ENCODE peak calls at places on chromosomes 16 and 17, in eight cellular contexts. V is GM23248; D is cardiac muscle cell; N is iPS DF 6.9; L is SK-N-SH; O is neural progenitor cell; Y is Panc1; P is CD8-positive, alpha-beta T cell. R is an unnamed sample.
A peak's percentile ranks its signal among the peaks of the same experiment; 100 is the strongest.

GRCh38 chr17:68459030-68459376 is 1.7 kb upstream of the WIPI1 start:
- DNase-seq in V (no peak), D (no peak), N (no peak), L (no peak), O (no peak), Y (no peak), P (no peak), R (no peak)

GRCh38 chr16:15440852-15441251 is 6.5 kb downstream of the BMERB1 start:
- DNase-seq in V (peak; percentile 92), D (no peak), N (no peak), L (no peak), O (no peak), Y (no peak), P (no peak), R (no peak)

GRCh38 chr16:31397701-31398100 is 4.6 kb downstream of the ITGAD start:
- DNase-seq in V (no peak), D (peak; percentile 7), N (no peak), L (no peak), O (no peak), Y (no peak), P (no peak), R (no peak)

GRCh38 chr17:73430848-73431247 is 119.0 kb upstream of the CDC42EP4 start:
- DNase-seq in V (peak; percentile 38), D (no peak), N (no peak), L (no peak), O (no peak), Y (no peak), P (no peak), R (no peak)

GRCh38 chr16:86307518-86307903 is 202.8 kb upstream of the FOXF1 start:
- DNase-seq in V (peak; percentile 70), D (no peak), N (no peak), L (no peak), O (no peak), Y (no peak), P (no peak), R (no peak)

GRCh38 chr17:47935961-47936360 is 5.4 kb upstream of the PNPO start:
- DNase-seq in V (peak; percentile 59), D (no peak), N (no peak), L (no peak), O (no peak), Y (no peak), P (no peak), R (no peak)

GRCh38 chr17:82242977-82243647 is 14.3 kb downstream of the SLC16A3 start:
- DNase-seq in V (peak; percentile 89), D (no peak), N (no peak), L (peak; percentile 53), O (no peak), Y (no peak), P (no peak), R (no peak)

GRCh38 chr17:52678211-52678610 is 519.7 kb upstream of the CA10 start:
- DNase-seq in V (no peak), D (no peak), N (no peak), L (no peak), O (no peak), Y (no peak), P (no peak), R (peak; percentile 10)

GRCh38 chr16:10989494-10989893 is 45.1 kb downstream of the CLEC16A start:
- DNase-seq in V (no peak), D (no peak), N (no peak), L (peak; percentile 45), O (no peak), Y (no peak), P (no peak), R (no peak)

GRCh38 chr17:48624544-48625501 is 1.3 kb downstream of the HOXB9 start:
- DNase-seq in V (peak; percentile 44), D (peak; percentile 36), N (no peak), L (peak; percentile 73), O (peak; percentile 65), Y (no peak), P (no peak), R (no peak)

GRCh38 chr17:76968707-76969597 is 100.7 kb downstream of the MGAT5B start:
- DNase-seq in V (no peak), D (peak; percentile 89), N (peak; percentile 94), L (peak; percentile 84), O (peak; percentile 98), Y (no peak), P (peak; percentile 50), R (peak; percentile 32)

GRCh38 chr17:40086150-40087044 is 14.0 kb downstream of the NR1D1 start:
- DNase-seq in V (peak; percentile 60), D (peak; percentile 78), N (no peak), L (peak; percentile 92), O (peak; percentile 83), Y (no peak), P (peak; percentile 68), R (peak; percentile 68)

GRCh38 chr17:245611-246010 is 64.2 kb upstream of the DOC2B start:
- DNase-seq in V (no peak), D (no peak), N (no peak), L (no peak), O (no peak), Y (no peak), P (no peak), R (no peak)

GRCh38 chr16:49492090-49492801 is 118.6 kb downstream of the C16orf78 start:
- DNase-seq in V (peak; percentile 39), D (peak; percentile 64), N (peak; percentile 45), L (peak; percentile 94), O (peak; percentile 83), Y (no peak), P (peak; percentile 21), R (no peak)

GRCh38 chr17:74296548-74296936 is 22.5 kb downstream of the DNAI2 start:
- DNase-seq in V (peak; percentile 62), D (peak; percentile 86), N (no peak), L (peak; percentile 76), O (peak; percentile 82), Y (no peak), P (peak; percentile 34), R (peak; percentile 81)

GRCh38 chr17:72715906-72716572 is 376.4 kb downstream of the SLC39A11 start:
- DNase-seq in V (peak; percentile 95), D (no peak), N (no peak), L (no peak), O (no peak), Y (peak; percentile 81), P (no peak), R (no peak)

GRCh38 chr16:88017006-88017405 is 65.8 kb downstream of the BANP start:
- DNase-seq in V (no peak), D (no peak), N (no peak), L (no peak), O (no peak), Y (no peak), P (no peak), R (peak; percentile 29)

GRCh38 chr17:82703935-82704865 is 5.7 kb upstream of the RAB40B start:
- DNase-seq in V (no peak), D (no peak), N (no peak), L (no peak), O (no peak), Y (no peak), P (no peak), R (peak; percentile 64)

GRCh38 chr16:74309789-74310781 is 13.5 kb downstream of the PSMD7 start:
- DNase-seq in V (peak; percentile 70), D (peak; percentile 63), N (peak; percentile 43), L (peak; percentile 66), O (peak; percentile 64), Y (peak; percentile 32), P (no peak), R (no peak)

GRCh38 chr17:59848385-59848668 is 44.4 kb downstream of the TUBD1 start:
- DNase-seq in V (no peak), D (no peak), N (no peak), L (no peak), O (no peak), Y (no peak), P (no peak), R (peak; percentile 13)

GRCh38 chr17:59846391-59847165 is 46.2 kb downstream of the TUBD1 start:
- DNase-seq in V (peak; percentile 84), D (no peak), N (no peak), L (no peak), O (no peak), Y (peak; percentile 79), P (no peak), R (peak; percentile 79)

GRCh38 chr17:59845595-59846390 is 47.0 kb downstream of the TUBD1 start:
- DNase-seq in V (peak; percentile 86), D (no peak), N (no peak), L (no peak), O (no peak), Y (peak; percentile 88), P (no peak), R (peak; percentile 86)

GRCh38 chr17:59842901-59843652 is 49.7 kb downstream of the TUBD1 start:
- DNase-seq in V (peak; percentile 95), D (no peak), N (no peak), L (no peak), O (no peak), Y (peak; percentile 98), P (no peak), R (peak; percentile 71)

GRCh38 chr17:59844884-59845594 is 47.7 kb downstream of the TUBD1 start:
- DNase-seq in V (peak; percentile 36), D (no peak), N (no peak), L (no peak), O (no peak), Y (no peak), P (no peak), R (peak; percentile 45)
- H3K4me1 ChIP-seq in V (peaks cover 37% of the 10 kb centered on the region), D (peaks cover 20% of the 10 kb centered on the region), N (peaks cover 4% of the 10 kb centered on the region), L (peaks cover 4% of the 10 kb centered on the region), O (peaks cover 16% of the 10 kb centered on the region), Y (peaks cover 53% of the 10 kb centered on the region), P (peaks cover 6% of the 10 kb centered on the region), R (peaks cover 78% of the 10 kb centered on the region)

GRCh38 chr17:65041518-65041917 is 15.0 kb downstream of the GNA13 start:
- DNase-seq in V (no peak), D (no peak), N (no peak), L (no peak), O (no peak), Y (no peak), P (no peak), R (no peak)
- H3K4me1 ChIP-seq in V (no peaks in the 10 kb centered on the region), D (peaks cover 14% of the 10 kb centered on the region), N (no peaks in the 10 kb centered on the region), L (peaks cover 7% of the 10 kb centered on the region), O (no peaks in the 10 kb centered on the region), Y (no peaks in the 10 kb centered on the region), P (peaks cover 74% of the 10 kb centered on the region), R (peaks cover 3% of the 10 kb centered on the region)

GRCh38 chr17:38464723-38465419 is 36.6 kb downstream of the ARHGAP23 start:
- DNase-seq in V (peak; percentile 98), D (no peak), N (no peak), L (peak; percentile 96), O (peak; percentile 55), Y (no peak), P (no peak), R (no peak)
- H3K4me1 ChIP-seq in V (peaks cover 45% of the 10 kb centered on the region), D (peaks cover 7% of the 10 kb centered on the region), N (no peaks in the 10 kb centered on the region), L (peaks cover 28% of the 10 kb centered on the region), O (peaks cover 10% of the 10 kb centered on the region), Y (peaks cover 9% of the 10 kb centered on the region), P (no peaks in the 10 kb centered on the region), R (no peaks in the 10 kb centered on the region)

DNA sequence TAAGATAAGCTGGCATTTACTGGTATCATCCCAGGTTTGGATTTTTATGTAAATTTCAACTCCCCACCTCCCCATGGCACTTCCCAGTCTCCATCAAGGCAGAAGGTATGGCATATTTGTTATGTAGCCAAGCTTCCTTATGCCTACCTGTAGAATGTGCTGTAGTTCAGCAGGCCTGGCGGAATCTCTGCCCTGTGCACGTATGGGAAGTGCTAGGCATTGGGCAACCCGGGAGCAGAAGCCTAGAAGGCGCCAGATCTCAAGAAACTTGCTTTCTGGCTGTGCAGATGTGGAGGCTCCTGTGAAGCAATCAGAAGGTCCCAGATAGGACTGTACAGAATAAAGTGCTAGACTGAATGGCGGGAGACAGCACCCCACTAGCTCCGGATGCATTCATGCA is 64.7 kb downstream of the SNX20 start:
- DNase-seq in V (no peak), D (no peak), N (no peak), L (no peak), O (no peak), Y (no peak), P (no peak), R (no peak)
- H3K4me1 ChIP-seq in V (no peaks in the 10 kb centered on the region), D (peaks cover 19% of the 10 kb centered on the region), N (no peaks in the 10 kb centered on the region), L (peaks cover 22% of the 10 kb centered on the region), O (no peaks in the 10 kb centered on the region), Y (no peaks in the 10 kb centered on the region), P (peaks cover 10% of the 10 kb centered on the region), R (no peaks in the 10 kb centered on the region)